ENCODE peak calls at places on chromosome 13, in six cellular contexts. W is MM.1S, O is GM23248, Q is K562, L is H1, F is PC-9. A is an unnamed sample.

GRCh38 chr13:98187155-98187726 is 10.2 kb upstream of the RNF113B start:
- DNase-seq in Q (no peak), O (no peak), L (no peak), F (no peak), W (no peak), A (no peak)

GRCh38 chr13:42602910-42603309 is 29.0 kb downstream of the TNFSF11 start:
- DNase-seq in O (no peak), L (no peak), Q (no peak), F (no peak), W (peak; percentile 6), A (no peak)

GRCh38 chr13:44302948-44303575 is 70.6 kb upstream of the SERP2 start:
- DNase-seq in O (no peak), L (no peak), Q (no peak), F (no peak), W (no peak), A (peak; percentile 42)

GRCh38 chr13:34034411-34034810 is 216.5 kb downstream of the RFC3 start:
- DNase-seq in Q (no peak), F (no peak), W (no peak), O (peak; percentile 40), L (no peak), A (no peak)

GRCh38 chr13:101575591-101575990 is 123.1 kb downstream of the ITGBL1 start:
- DNase-seq in F (peak; percentile 31), L (no peak), O (peak; percentile 56), W (no peak), Q (no peak), A (no peak)

GRCh38 chr13:112819111-112819510 is 129.3 kb downstream of the ATP11A start:
- DNase-seq in O (no peak), L (no peak), F (no peak), Q (no peak), W (no peak), A (no peak)

GRCh38 chr13:97758317-97758716 is 195.2 kb upstream of the IPO5 start:
- DNase-seq in L (no peak), F (no peak), Q (no peak), O (no peak), W (no peak), A (no peak)

GRCh38 chr13:48647625-48648024 is 6.1 kb upstream of the CYSLTR2 start:
- DNase-seq in W (no peak), O (no peak), F (no peak), Q (no peak), L (no peak), A (no peak)

GRCh38 chr13:57624565-57625435 is 6.7 kb upstream of the PCDH17 start:
- DNase-seq in F (no peak), Q (peak; percentile 12), L (no peak), O (peak; percentile 66), W (peak; percentile 18), A (peak; percentile 84)

GRCh38 chr13:98495627-98496238 is 81.2 kb downstream of the STK24 start:
- DNase-seq in Q (no peak), F (no peak), W (no peak), O (peak; percentile 63), L (no peak), A (no peak)

GRCh38 chr13:82661126-82661525 is 1221.1 kb downstream of the SLITRK1 start:
- DNase-seq in L (no peak), W (no peak), O (no peak), Q (no peak), F (no peak), A (no peak)

GRCh38 chr13:51645154-51645650 is 60.9 kb downstream of the WDFY2 start:
- DNase-seq in O (peak; percentile 95), W (no peak), L (no peak), Q (no peak), F (peak; percentile 22), A (peak; percentile 47)

GRCh38 chr13:43831088-43831487 is 44.3 kb upstream of the ENOX1 start:
- DNase-seq in F (no peak), W (no peak), O (peak; percentile 48), Q (no peak), L (no peak), A (no peak)

GRCh38 chr13:43196171-43196611 is 172.8 kb downstream of the DNAJC15 start:
- DNase-seq in F (no peak), Q (no peak), L (no peak), W (no peak), O (peak; percentile 16), A (no peak)

GRCh38 chr13:28313579-28313978 is 175.2 kb downstream of the PAN3 start:
- DNase-seq in O (peak; percentile 54), L (no peak), F (no peak), Q (no peak), W (no peak), A (peak; percentile 29)

GRCh38 chr13:51999525-51999924 is 11.7 kb downstream of the ATP7B start:
- DNase-seq in W (no peak), Q (no peak), F (no peak), O (peak; percentile 25), L (no peak), A (no peak)

GRCh38 chr13:24392972-24393371 is 83.6 kb downstream of the C1QTNF9 start:
- DNase-seq in F (no peak), L (no peak), Q (no peak), O (no peak), W (no peak), A (no peak)

GRCh38 chr13:111967572-111968201 is 99.3 kb upstream of the SOX1 start:
- DNase-seq in W (no peak), O (no peak), Q (no peak), L (no peak), F (no peak), A (no peak)

GRCh38 chr13:97695684-97696083 is 257.8 kb upstream of the IPO5 start:
- DNase-seq in L (no peak), O (no peak), W (no peak), Q (no peak), F (no peak), A (peak; percentile 23)

GRCh38 chr13:109700176-109700575 is 86.2 kb downstream of the IRS2 start:
- DNase-seq in O (no peak), F (peak; percentile 74), L (no peak), Q (peak; percentile 25), W (no peak), A (peak; percentile 77)

GRCh38 chr13:104357174-104357573 is 1291.0 kb upstream of the SLC10A2 start:
- DNase-seq in W (no peak), O (no peak), Q (no peak), L (no peak), F (no peak), A (no peak)

GRCh38 chr13:55106509-55106908 is 2034.2 kb upstream of the PRR20A start:
- DNase-seq in Q (no peak), L (no peak), W (no peak), O (no peak), F (no peak), A (no peak)

GRCh38 chr13:79853258-79853657 is 372.3 kb downstream of the NDFIP2 start:
- DNase-seq in W (no peak), L (no peak), F (no peak), O (no peak), Q (no peak), A (no peak)
- TF ChIP-seq EZH2 in W (no peak), L (no peak), F (no peak), O (no peak), Q (no peak), A (no peak)

DNA sequence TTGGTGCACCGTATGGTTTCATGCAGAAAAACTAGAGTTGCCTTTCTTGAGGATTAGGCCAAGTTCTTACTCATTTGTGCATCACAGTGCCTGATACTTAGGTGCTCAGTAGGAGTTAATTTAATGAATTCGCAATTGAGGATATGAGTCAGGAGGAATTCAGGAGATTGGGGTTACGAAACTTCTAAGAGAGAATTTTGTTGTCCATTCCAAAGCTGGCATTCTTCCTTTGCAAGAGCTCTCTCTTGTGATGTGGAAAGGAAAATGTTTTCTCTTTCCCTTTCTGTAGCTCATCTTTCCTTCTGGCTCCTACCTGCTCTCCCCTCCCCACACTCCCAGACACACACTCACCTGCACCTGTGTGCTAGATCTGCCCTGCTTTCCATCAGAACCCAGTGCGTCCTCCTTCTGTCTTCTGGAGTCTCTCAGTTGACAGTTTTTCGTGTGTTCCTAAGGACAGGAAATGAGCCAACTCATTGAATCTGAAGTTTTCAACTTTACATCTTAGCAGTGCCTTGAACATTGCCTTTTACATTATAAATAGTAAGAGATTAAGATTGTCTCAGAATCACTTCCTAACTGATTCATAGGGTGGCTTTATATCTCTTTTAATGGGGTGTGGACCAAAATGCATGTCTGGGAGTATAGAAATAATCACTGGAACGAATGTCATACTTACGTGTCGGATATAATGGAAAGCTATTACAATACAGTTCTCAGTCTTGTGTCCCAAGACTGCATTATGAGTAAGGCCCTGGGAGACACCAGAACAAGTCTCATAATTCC is 19.7 kb upstream of the ERCC5 start:
- DNase-seq in L (no peak), W (no peak), Q (no peak), F (peak; percentile 5), O (peak; percentile 97), A (no peak)
- H3K4me2 ChIP-seq in L (peak overlapping the region; percentile 40), W (no peak overlapping the region), Q (no peak overlapping the region), F (peak overlapping the region; percentile 71), O (peak overlapping the region; percentile 99), A (no peak overlapping the region)

GRCh38 chr13:75359266-75359665 is 122.7 kb downstream of the TBC1D4 start:
- DNase-seq in Q (no peak), W (no peak), O (peak; percentile 97), F (peak; percentile 11), L (peak; percentile 19), A (no peak)

GRCh38 chr13:75362026-75362425 is 119.9 kb downstream of the TBC1D4 start:
- DNase-seq in Q (no peak), F (no peak), W (no peak), O (no peak), L (no peak), A (no peak)

GRCh38 chr13:75357576-75358295 is 124.2 kb downstream of the TBC1D4 start:
- DNase-seq in L (peak; percentile 17), Q (peak; percentile 55), W (peak; percentile 62), F (peak; percentile 7), O (peak; percentile 78), A (peak; percentile 46)

GRCh38 chr13:75363371-75363770 is 118.6 kb downstream of the TBC1D4 start:
- DNase-seq in O (no peak), W (no peak), L (no peak), Q (no peak), F (no peak), A (no peak)

DNA sequence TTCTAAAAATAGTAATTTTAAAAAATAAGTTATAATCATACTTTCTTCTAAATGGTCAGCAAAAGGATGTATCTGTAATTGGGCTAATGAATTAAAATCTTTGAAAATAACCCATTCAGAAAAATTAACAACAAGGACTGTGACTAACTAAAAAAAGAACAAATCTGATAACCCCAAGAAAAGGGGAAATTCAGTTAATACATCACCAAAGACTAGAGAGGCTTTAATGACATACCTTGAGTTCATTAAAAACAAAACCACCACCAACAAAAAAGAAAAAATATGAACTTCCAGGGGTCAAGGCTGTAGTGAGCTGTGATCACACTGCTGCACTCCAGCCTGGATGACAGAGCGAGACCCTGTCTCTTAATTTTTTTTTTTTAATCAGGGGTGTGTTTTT is 121.8 kb downstream of the TBC1D4 start:
- DNase-seq in O (no peak), F (no peak), Q (no peak), L (no peak), W (no peak), A (no peak)
- TF ChIP-seq EZH2 in O (no peak), F (no peak), Q (no peak), L (no peak), W (no peak), A (no peak)

DNA sequence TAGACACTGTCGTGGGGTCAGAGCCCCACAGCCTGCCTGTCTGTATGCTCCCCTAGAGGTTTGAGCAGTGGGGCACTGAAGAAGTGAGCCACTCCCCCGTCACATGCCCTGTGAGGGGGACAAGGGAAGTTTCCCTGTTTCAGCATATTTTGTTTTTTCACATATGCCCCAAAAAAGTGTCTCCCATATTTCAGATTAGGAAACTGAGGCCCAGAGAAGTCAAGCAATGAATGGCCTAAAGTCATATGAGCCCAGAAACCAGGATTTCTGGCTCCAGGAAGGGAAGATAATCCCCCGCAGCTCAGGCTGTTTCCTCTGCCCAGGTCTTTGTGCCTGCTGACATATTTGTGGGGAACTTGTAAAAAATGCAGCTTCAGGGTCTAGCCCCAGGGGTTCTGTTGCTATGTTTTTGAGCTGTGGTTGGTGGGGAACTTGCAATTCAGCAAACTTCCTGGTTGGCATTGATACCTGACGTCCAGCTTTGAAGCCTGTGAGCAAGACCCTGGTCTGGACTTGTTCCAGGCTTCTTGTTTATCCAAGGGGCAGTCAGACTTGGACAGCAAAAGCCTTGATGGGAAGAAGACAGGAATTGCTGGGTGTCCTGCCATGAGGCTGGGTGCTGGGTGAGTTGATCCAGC is 9.5 kb downstream of the RASL11A start:
- DNase-seq in L (no peak), F (peak; percentile 54), Q (no peak), W (no peak), O (no peak), A (no peak)
- H3K4me2 ChIP-seq in L (no peak overlapping the region), F (peak overlapping the region; percentile 36), Q (no peak overlapping the region), W (no peak overlapping the region), O (no peak overlapping the region), A (no peak overlapping the region)